ENCODE peak calls at places on chromosomes 7 and 10, in eight cellular contexts. One of them, this sample, is unnamed.

GRCh38 chr10:97081621-97082235 is 104.0 kb downstream of the SLIT1 start:
- DNase-seq in K562: peak; percentile 77
- DNase-seq in germinal center: peak; percentile 71
- DNase-seq in nephron progenitor cell: peak; percentile 93
- DNase-seq in NCI-H2081: no peak
- DNase-seq in lower leg skin: no peak
- DNase-seq in mucosa of gallbladder: peak; percentile 49
- DNase-seq in left ventricle myocardium inferior: peak; percentile 39
- DNase-seq in this sample: peak; percentile 59

GRCh38 chr7:131546583-131547111 is 9.8 kb downstream of the PODXL start:
- DNase-seq in nephron progenitor cell: peak; percentile 52
- DNase-seq in K562: peak; percentile 94
- DNase-seq in left ventricle myocardium inferior: no peak
- DNase-seq in germinal center: peak; percentile 86
- DNase-seq in NCI-H2081: no peak
- DNase-seq in lower leg skin: no peak
- DNase-seq in mucosa of gallbladder: no peak
- DNase-seq in this sample: no peak

GRCh38 chr7:78465894-78466293 is 667.3 kb downstream of the PHTF2 start:
- DNase-seq in NCI-H2081: no peak
- DNase-seq in mucosa of gallbladder: no peak
- DNase-seq in nephron progenitor cell: no peak
- DNase-seq in K562: no peak
- DNase-seq in germinal center: no peak
- DNase-seq in lower leg skin: no peak
- DNase-seq in left ventricle myocardium inferior: no peak
- DNase-seq in this sample: no peak

GRCh38 chr10:21954690-21955089 is 48.8 kb downstream of the DNAJC1 start:
- DNase-seq in lower leg skin: no peak
- DNase-seq in nephron progenitor cell: no peak
- DNase-seq in mucosa of gallbladder: no peak
- DNase-seq in NCI-H2081: no peak
- DNase-seq in germinal center: no peak
- DNase-seq in K562: no peak
- DNase-seq in left ventricle myocardium inferior: no peak
- DNase-seq in this sample: no peak

GRCh38 chr7:30785786-30786185 is 14.6 kb downstream of the MINDY4 start:
- DNase-seq in mucosa of gallbladder: peak; percentile 45
- DNase-seq in left ventricle myocardium inferior: no peak
- DNase-seq in germinal center: no peak
- DNase-seq in K562: no peak
- DNase-seq in lower leg skin: no peak
- DNase-seq in nephron progenitor cell: no peak
- DNase-seq in NCI-H2081: no peak
- DNase-seq in this sample: no peak

GRCh38 chr10:70619271-70620019 is 16.9 kb upstream of the PRF1 start:
- DNase-seq in mucosa of gallbladder: no peak
- DNase-seq in left ventricle myocardium inferior: no peak
- DNase-seq in germinal center: no peak
- DNase-seq in K562: peak; percentile 83
- DNase-seq in lower leg skin: no peak
- DNase-seq in nephron progenitor cell: no peak
- DNase-seq in NCI-H2081: peak; percentile 2
- DNase-seq in this sample: no peak

GRCh38 chr10:50988792-50989191 is 85.5 kb upstream of the PRKG1 start:
- DNase-seq in mucosa of gallbladder: no peak
- DNase-seq in left ventricle myocardium inferior: no peak
- DNase-seq in K562: no peak
- DNase-seq in nephron progenitor cell: no peak
- DNase-seq in lower leg skin: no peak
- DNase-seq in NCI-H2081: no peak
- DNase-seq in germinal center: no peak
- DNase-seq in this sample: no peak

GRCh38 chr10:15739437-15739970 is 19.8 kb upstream of the ITGA8 start:
- DNase-seq in K562: no peak
- DNase-seq in left ventricle myocardium inferior: no peak
- DNase-seq in NCI-H2081: no peak
- DNase-seq in germinal center: no peak
- DNase-seq in nephron progenitor cell: no peak
- DNase-seq in mucosa of gallbladder: no peak
- DNase-seq in lower leg skin: no peak
- DNase-seq in this sample: no peak

GRCh38 chr7:150945853-150946825 is 32.0 kb downstream of the KCNH2 start:
- DNase-seq in lower leg skin: no peak
- DNase-seq in nephron progenitor cell: no peak
- DNase-seq in left ventricle myocardium inferior: peak; percentile 81
- DNase-seq in NCI-H2081: no peak
- DNase-seq in germinal center: no peak
- DNase-seq in K562: no peak
- DNase-seq in mucosa of gallbladder: peak; percentile 62
- DNase-seq in this sample: no peak

GRCh38 chr7:142711196-142711595 is 38.1 kb upstream of the PRSS1 start:
- DNase-seq in germinal center: no peak
- DNase-seq in nephron progenitor cell: no peak
- DNase-seq in left ventricle myocardium inferior: no peak
- DNase-seq in lower leg skin: no peak
- DNase-seq in mucosa of gallbladder: no peak
- DNase-seq in K562: no peak
- DNase-seq in NCI-H2081: no peak
- DNase-seq in this sample: no peak

GRCh38 chr10:22599048-22599561 is 115.3 kb downstream of the PIP4K2A start:
- DNase-seq in mucosa of gallbladder: no peak
- DNase-seq in nephron progenitor cell: no peak
- DNase-seq in K562: peak; percentile 19
- DNase-seq in lower leg skin: no peak
- DNase-seq in left ventricle myocardium inferior: no peak
- DNase-seq in NCI-H2081: no peak
- DNase-seq in germinal center: no peak
- DNase-seq in this sample: no peak

GRCh38 chr7:73978681-73979563 is 49.1 kb upstream of the ELN start:
- DNase-seq in mucosa of gallbladder: peak; percentile 77
- DNase-seq in lower leg skin: no peak
- DNase-seq in nephron progenitor cell: peak; percentile 51
- DNase-seq in NCI-H2081: peak; percentile 4
- DNase-seq in germinal center: peak; percentile 83
- DNase-seq in left ventricle myocardium inferior: no peak
- DNase-seq in K562: peak; percentile 76
- DNase-seq in this sample: peak; percentile 95

GRCh38 chr7:155816192-155816508 is 3.9 kb upstream of the SHH start:
- DNase-seq in K562: no peak
- DNase-seq in germinal center: no peak
- DNase-seq in lower leg skin: no peak
- DNase-seq in mucosa of gallbladder: no peak
- DNase-seq in left ventricle myocardium inferior: no peak
- DNase-seq in NCI-H2081: no peak
- DNase-seq in nephron progenitor cell: no peak
- DNase-seq in this sample: no peak

GRCh38 chr7:8480466-8480865 is 47.1 kb downstream of the NXPH1 start:
- DNase-seq in mucosa of gallbladder: no peak
- DNase-seq in lower leg skin: no peak
- DNase-seq in germinal center: no peak
- DNase-seq in K562: no peak
- DNase-seq in nephron progenitor cell: no peak
- DNase-seq in NCI-H2081: no peak
- DNase-seq in left ventricle myocardium inferior: no peak
- DNase-seq in this sample: no peak

GRCh38 chr10:32983333-32983909 is 25.4 kb upstream of the ITGB1 start:
- DNase-seq in left ventricle myocardium inferior: no peak
- DNase-seq in K562: no peak
- DNase-seq in nephron progenitor cell: peak; percentile 54
- DNase-seq in germinal center: no peak
- DNase-seq in mucosa of gallbladder: no peak
- DNase-seq in lower leg skin: no peak
- DNase-seq in NCI-H2081: no peak
- DNase-seq in this sample: no peak